ENCODE peak calls at places on chromosomes 7 and 10, in eight cellular contexts. One of them, this sample, is unnamed.

GRCh38 chr7:1591396-1591795 is 21.6 kb upstream of the PSMG3 start:
- DNase-seq in trophoblast cell: no peak
- DNase-seq in cardiac fibroblast: no peak
- DNase-seq in WERI-Rb-1: peak; percentile 72
- DNase-seq in NB4: no peak
- DNase-seq in endodermal cell: peak; percentile 37
- DNase-seq in upper lobe of right lung: no peak
- DNase-seq in ovary: no peak
- DNase-seq in this sample: no peak

GRCh38 chr7:104921596-104921995 is 92.4 kb upstream of the KMT2E start:
- DNase-seq in NB4: no peak
- DNase-seq in WERI-Rb-1: no peak
- DNase-seq in trophoblast cell: peak; percentile 76
- DNase-seq in upper lobe of right lung: no peak
- DNase-seq in cardiac fibroblast: no peak
- DNase-seq in ovary: no peak
- DNase-seq in endodermal cell: no peak
- DNase-seq in this sample: peak; percentile 16

GRCh38 chr7:90726120-90726519 is 130.0 kb downstream of the CDK14 start:
- DNase-seq in ovary: no peak
- DNase-seq in cardiac fibroblast: no peak
- DNase-seq in WERI-Rb-1: no peak
- DNase-seq in trophoblast cell: no peak
- DNase-seq in NB4: no peak
- DNase-seq in upper lobe of right lung: no peak
- DNase-seq in endodermal cell: no peak
- DNase-seq in this sample: no peak

GRCh38 chr10:27072436-27073114 is 27.7 kb downstream of the ANKRD26 start:
- DNase-seq in NB4: peak; percentile 4
- DNase-seq in upper lobe of right lung: no peak
- DNase-seq in cardiac fibroblast: peak; percentile 1
- DNase-seq in ovary: no peak
- DNase-seq in endodermal cell: peak; percentile 86
- DNase-seq in trophoblast cell: no peak
- DNase-seq in WERI-Rb-1: no peak
- DNase-seq in this sample: peak; percentile 1

GRCh38 chr10:24958701-24959392 is 6.4 kb upstream of the PRTFDC1 start:
- DNase-seq in upper lobe of right lung: no peak
- DNase-seq in cardiac fibroblast: peak; percentile 86
- DNase-seq in WERI-Rb-1: no peak
- DNase-seq in NB4: no peak
- DNase-seq in trophoblast cell: no peak
- DNase-seq in ovary: no peak
- DNase-seq in endodermal cell: no peak
- DNase-seq in this sample: peak; percentile 87

GRCh38 chr10:132199268-132199853 is 12.6 kb downstream of the DPYSL4 start:
- DNase-seq in WERI-Rb-1: no peak
- DNase-seq in upper lobe of right lung: no peak
- DNase-seq in trophoblast cell: no peak
- DNase-seq in ovary: no peak
- DNase-seq in NB4: no peak
- DNase-seq in endodermal cell: no peak
- DNase-seq in cardiac fibroblast: no peak
- DNase-seq in this sample: no peak

GRCh38 chr10:78972160-78972946 is 96.4 kb upstream of the ZMIZ1 start:
- DNase-seq in NB4: peak; percentile 22
- DNase-seq in WERI-Rb-1: peak; percentile 49
- DNase-seq in upper lobe of right lung: peak; percentile 78
- DNase-seq in cardiac fibroblast: peak; percentile 81
- DNase-seq in endodermal cell: peak; percentile 76
- DNase-seq in trophoblast cell: peak; percentile 79
- DNase-seq in ovary: peak; percentile 79
- DNase-seq in this sample: peak; percentile 70

GRCh38 chr10:103571656-103571975 is 78.1 kb downstream of the NEURL1 start:
- DNase-seq in endodermal cell: no peak
- DNase-seq in trophoblast cell: no peak
- DNase-seq in upper lobe of right lung: no peak
- DNase-seq in cardiac fibroblast: no peak
- DNase-seq in WERI-Rb-1: no peak
- DNase-seq in ovary: no peak
- DNase-seq in NB4: no peak
- DNase-seq in this sample: no peak

GRCh38 chr10:74991435-74991834 is 120.0 kb upstream of the SAMD8 start:
- DNase-seq in cardiac fibroblast: peak; percentile 21
- DNase-seq in endodermal cell: no peak
- DNase-seq in trophoblast cell: no peak
- DNase-seq in NB4: peak; percentile 41
- DNase-seq in ovary: no peak
- DNase-seq in WERI-Rb-1: no peak
- DNase-seq in upper lobe of right lung: no peak
- DNase-seq in this sample: peak; percentile 26

GRCh38 chr10:97307866-97308780 is 10.9 kb upstream of the FRAT1 start:
- DNase-seq in WERI-Rb-1: no peak
- DNase-seq in ovary: no peak
- DNase-seq in upper lobe of right lung: no peak
- DNase-seq in endodermal cell: no peak
- DNase-seq in NB4: no peak
- DNase-seq in cardiac fibroblast: no peak
- DNase-seq in trophoblast cell: no peak
- DNase-seq in this sample: no peak

GRCh38 chr7:16951483-16952080 is 69.8 kb upstream of the AGR3 start:
- DNase-seq in NB4: no peak
- DNase-seq in WERI-Rb-1: no peak
- DNase-seq in trophoblast cell: no peak
- DNase-seq in upper lobe of right lung: no peak
- DNase-seq in cardiac fibroblast: no peak
- DNase-seq in endodermal cell: no peak
- DNase-seq in ovary: no peak
- DNase-seq in this sample: no peak

GRCh38 chr10:123786306-123786705 is 105.3 kb downstream of the CPXM2 start:
- DNase-seq in WERI-Rb-1: no peak
- DNase-seq in NB4: no peak
- DNase-seq in trophoblast cell: no peak
- DNase-seq in endodermal cell: no peak
- DNase-seq in ovary: no peak
- DNase-seq in cardiac fibroblast: no peak
- DNase-seq in upper lobe of right lung: no peak
- DNase-seq in this sample: no peak

GRCh38 chr7:16753102-16753931 is at the start of gene TSPAN13:
- DNase-seq in cardiac fibroblast: peak; percentile 65
- DNase-seq in ovary: peak; percentile 54
- DNase-seq in upper lobe of right lung: peak; percentile 96
- DNase-seq in endodermal cell: peak; percentile 99
- DNase-seq in WERI-Rb-1: peak; percentile 95
- DNase-seq in trophoblast cell: peak; percentile 96
- DNase-seq in NB4: peak; percentile 88
- DNase-seq in this sample: peak; percentile 70

GRCh38 chr7:23472046-23472445 is 1.8 kb upstream of the IGF2BP3 start:
- DNase-seq in cardiac fibroblast: no peak
- DNase-seq in trophoblast cell: no peak
- DNase-seq in WERI-Rb-1: no peak
- DNase-seq in upper lobe of right lung: no peak
- DNase-seq in NB4: peak; percentile 68
- DNase-seq in endodermal cell: no peak
- DNase-seq in ovary: no peak
- DNase-seq in this sample: no peak
- H3K4me3 ChIP-seq in cardiac fibroblast: peak overlapping the region; percentile 91
- H3K4me3 ChIP-seq in trophoblast cell: no peak overlapping the region
- H3K4me3 ChIP-seq in WERI-Rb-1: peak overlapping the region; percentile 93
- H3K4me3 ChIP-seq in upper lobe of right lung: no peak overlapping the region
- H3K4me3 ChIP-seq in NB4: peak overlapping the region; percentile 82
- H3K4me3 ChIP-seq in endodermal cell: peak overlapping the region; percentile 99
- H3K4me3 ChIP-seq in ovary: no peak overlapping the region
- H3K4me3 ChIP-seq in this sample: peak overlapping the region; percentile 72

GRCh38 chr7:4957847-4958476 is 1.0 kb downstream of the MMD2 start:
- DNase-seq in NB4: peak; percentile 21
- DNase-seq in cardiac fibroblast: no peak
- DNase-seq in trophoblast cell: no peak
- DNase-seq in endodermal cell: no peak
- DNase-seq in ovary: no peak
- DNase-seq in upper lobe of right lung: peak; percentile 46
- DNase-seq in WERI-Rb-1: no peak
- DNase-seq in this sample: no peak

GRCh38 chr7:4960363-4960762 is 1.4 kb upstream of the MMD2 start:
- DNase-seq in endodermal cell: no peak
- DNase-seq in NB4: no peak
- DNase-seq in cardiac fibroblast: no peak
- DNase-seq in trophoblast cell: no peak
- DNase-seq in WERI-Rb-1: peak; percentile 71
- DNase-seq in upper lobe of right lung: no peak
- DNase-seq in ovary: no peak
- DNase-seq in this sample: no peak

GRCh38 chr7:4959881-4960280 is 894 bp upstream of the MMD2 start:
- DNase-seq in WERI-Rb-1: no peak
- DNase-seq in NB4: no peak
- DNase-seq in endodermal cell: no peak
- DNase-seq in upper lobe of right lung: no peak
- DNase-seq in ovary: no peak
- DNase-seq in trophoblast cell: no peak
- DNase-seq in cardiac fibroblast: no peak
- DNase-seq in this sample: no peak

GRCh38 chr7:4959356-4959755 is 369 bp upstream of the MMD2 start:
- DNase-seq in ovary: no peak
- DNase-seq in cardiac fibroblast: no peak
- DNase-seq in upper lobe of right lung: peak; percentile 39
- DNase-seq in NB4: no peak
- DNase-seq in endodermal cell: no peak
- DNase-seq in WERI-Rb-1: peak; percentile 77
- DNase-seq in trophoblast cell: no peak
- DNase-seq in this sample: no peak

DNA sequence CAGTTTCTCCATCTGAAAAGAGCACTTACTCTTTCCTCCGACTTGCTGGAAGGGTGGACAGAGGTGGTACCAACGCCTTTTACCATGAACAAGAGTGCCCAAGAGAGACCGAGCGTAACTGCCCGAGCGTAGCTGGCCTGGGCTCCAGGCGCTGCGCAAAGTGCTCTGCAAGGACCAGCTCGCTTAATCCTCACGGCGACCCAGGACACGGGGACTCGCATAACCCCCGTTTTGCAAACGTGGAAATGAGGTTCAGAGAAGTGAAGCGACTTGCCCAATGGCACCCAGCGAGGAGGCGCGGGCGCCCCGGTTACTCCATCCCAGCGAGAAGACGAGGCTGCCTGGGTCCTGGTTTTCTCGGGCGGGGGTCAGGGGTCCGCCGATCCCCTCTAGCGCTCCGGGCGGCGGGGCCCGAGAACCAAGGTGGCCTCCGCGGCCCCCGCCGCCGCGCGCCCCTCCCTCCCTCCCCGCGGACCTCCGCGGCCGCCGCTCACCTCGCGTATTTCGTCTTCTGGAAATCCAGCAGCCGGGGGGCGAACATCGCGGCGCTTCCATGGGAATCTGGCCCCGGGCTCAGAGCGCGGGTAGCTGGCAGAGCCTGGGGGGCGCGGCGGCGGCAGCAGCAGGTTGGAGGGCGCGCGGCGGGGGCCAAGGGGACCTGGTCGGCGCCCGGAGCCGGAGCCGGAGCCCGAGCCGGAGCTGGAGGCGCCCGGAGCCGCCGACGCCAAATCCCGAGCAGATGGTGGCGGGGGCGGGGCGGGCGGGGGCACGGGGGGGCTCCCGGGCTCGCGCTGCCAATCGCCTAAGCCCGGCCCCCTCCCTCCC is at the start of gene MMD2:
- DNase-seq in trophoblast cell: no peak
- DNase-seq in NB4: no peak
- DNase-seq in cardiac fibroblast: no peak
- DNase-seq in endodermal cell: peak; percentile 73
- DNase-seq in WERI-Rb-1: peak; percentile 74
- DNase-seq in upper lobe of right lung: peak; percentile 46
- DNase-seq in ovary: no peak
- DNase-seq in this sample: no peak
- H3K4me3 ChIP-seq in trophoblast cell: no peak within 1 kb of the TSS
- H3K4me3 ChIP-seq in NB4: no peak within 1 kb of the TSS
- H3K4me3 ChIP-seq in cardiac fibroblast: no peak within 1 kb of the TSS
- H3K4me3 ChIP-seq in endodermal cell: peak within 1 kb of the TSS; percentile 56
- H3K4me3 ChIP-seq in WERI-Rb-1: peak within 1 kb of the TSS; percentile 61
- H3K4me3 ChIP-seq in upper lobe of right lung: peak within 1 kb of the TSS; percentile 19
- H3K4me3 ChIP-seq in ovary: peak within 1 kb of the TSS; percentile 16
- H3K4me3 ChIP-seq in this sample: no peak within 1 kb of the TSS

DNA sequence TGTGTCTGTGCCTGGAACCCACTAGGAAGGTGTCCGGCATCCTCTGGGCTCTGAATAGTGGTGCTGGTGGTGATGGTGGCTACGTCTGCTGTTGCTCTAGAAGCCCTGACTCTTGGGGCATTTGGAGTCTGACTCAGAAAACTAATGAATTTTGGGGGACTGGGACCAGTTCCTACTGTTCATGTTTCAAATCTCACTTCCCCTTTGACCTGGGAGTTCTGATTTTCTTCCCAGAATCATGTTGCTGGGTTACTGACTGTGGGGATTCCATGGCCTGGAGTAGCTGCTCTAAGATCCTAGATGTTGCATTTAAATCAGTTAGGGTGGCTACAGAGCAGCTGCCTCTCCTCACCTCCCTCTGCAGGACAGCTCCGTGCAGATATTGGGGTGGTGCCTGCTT is 3.2 kb downstream of the TSPAN33 start:
- DNase-seq in cardiac fibroblast: no peak
- DNase-seq in upper lobe of right lung: no peak
- DNase-seq in NB4: no peak
- DNase-seq in endodermal cell: no peak
- DNase-seq in trophoblast cell: no peak
- DNase-seq in WERI-Rb-1: no peak
- DNase-seq in ovary: no peak
- DNase-seq in this sample: no peak
- H3K4me3 ChIP-seq in cardiac fibroblast: no peak overlapping the region
- H3K4me3 ChIP-seq in upper lobe of right lung: no peak overlapping the region
- H3K4me3 ChIP-seq in NB4: no peak overlapping the region
- H3K4me3 ChIP-seq in endodermal cell: no peak overlapping the region
- H3K4me3 ChIP-seq in trophoblast cell: no peak overlapping the region
- H3K4me3 ChIP-seq in WERI-Rb-1: no peak overlapping the region
- H3K4me3 ChIP-seq in ovary: no peak overlapping the region
- H3K4me3 ChIP-seq in this sample: no peak overlapping the region

GRCh38 chr10:122566632-122567031 is 6.1 kb downstream of the DMBT1 start:
- DNase-seq in ovary: no peak
- DNase-seq in WERI-Rb-1: no peak
- DNase-seq in NB4: no peak
- DNase-seq in trophoblast cell: no peak
- DNase-seq in endodermal cell: no peak
- DNase-seq in cardiac fibroblast: no peak
- DNase-seq in upper lobe of right lung: no peak
- DNase-seq in this sample: no peak

GRCh38 chr10:122564980-122565379 is 4.4 kb downstream of the DMBT1 start:
- DNase-seq in NB4: no peak
- DNase-seq in ovary: no peak
- DNase-seq in upper lobe of right lung: no peak
- DNase-seq in endodermal cell: no peak
- DNase-seq in cardiac fibroblast: no peak
- DNase-seq in trophoblast cell: no peak
- DNase-seq in WERI-Rb-1: no peak
- DNase-seq in this sample: no peak

GRCh38 chr10:122568551-122568950 is 8.0 kb downstream of the DMBT1 start:
- DNase-seq in WERI-Rb-1: no peak
- DNase-seq in NB4: no peak
- DNase-seq in trophoblast cell: no peak
- DNase-seq in endodermal cell: no peak
- DNase-seq in upper lobe of right lung: no peak
- DNase-seq in ovary: no peak
- DNase-seq in cardiac fibroblast: no peak
- DNase-seq in this sample: no peak

GRCh38 chr10:122567056-122567660 is 6.6 kb downstream of the DMBT1 start:
- DNase-seq in endodermal cell: peak; percentile 86
- DNase-seq in ovary: no peak
- DNase-seq in WERI-Rb-1: peak; percentile 23
- DNase-seq in upper lobe of right lung: no peak
- DNase-seq in cardiac fibroblast: peak; percentile 26
- DNase-seq in trophoblast cell: no peak
- DNase-seq in NB4: peak; percentile 51
- DNase-seq in this sample: peak; percentile 35

GRCh38 chr10:122565766-122566206 is 5.2 kb downstream of the DMBT1 start:
- DNase-seq in upper lobe of right lung: peak; percentile 81
- DNase-seq in ovary: peak; percentile 84
- DNase-seq in trophoblast cell: peak; percentile 77
- DNase-seq in NB4: peak; percentile 83
- DNase-seq in cardiac fibroblast: peak; percentile 92
- DNase-seq in endodermal cell: peak; percentile 93
- DNase-seq in WERI-Rb-1: peak; percentile 83
- DNase-seq in this sample: peak; percentile 94
- H3K4me3 ChIP-seq in upper lobe of right lung: no peak overlapping the region
- H3K4me3 ChIP-seq in ovary: no peak overlapping the region
- H3K4me3 ChIP-seq in trophoblast cell: no peak overlapping the region
- H3K4me3 ChIP-seq in NB4: no peak overlapping the region
- H3K4me3 ChIP-seq in cardiac fibroblast: peak overlapping the region; percentile 1
- H3K4me3 ChIP-seq in endodermal cell: no peak overlapping the region
- H3K4me3 ChIP-seq in WERI-Rb-1: peak overlapping the region; percentile 18
- H3K4me3 ChIP-seq in this sample: peak overlapping the region; percentile 37

This sample was measured in fibroblast of pulmonary artery.